ENCODE peak calls at places on chromosomes 13 and 19, in nine cellular contexts. A is AG04450; I is heart left ventricle; F is neural progenitor cell; D is breast epithelium; R is lung; C is cardiac muscle cell; K is tibial nerve; V is CD4-positive, alpha-beta T cell. G is an unnamed sample.

GRCh38 chr13:110421696-110422395 is 114.8 kb downstream of the COL4A2 start:
- DNase-seq in D (no peak), R (no peak), V (no peak), C (peak; percentile 87), F (no peak), A (peak; percentile 53), I (no peak), K (no peak), G (peak; percentile 69)

GRCh38 chr13:67515895-67516294 is 285.8 kb upstream of the PCDH9 start:
- DNase-seq in C (no peak), D (no peak), R (no peak), I (no peak), A (peak; percentile 66), K (no peak), F (no peak), V (no peak), G (no peak)

GRCh38 chr13:91879360-91879759 is 480.9 kb downstream of the GPC5 start:
- DNase-seq in R (no peak), D (no peak), I (no peak), V (no peak), C (no peak), K (no peak), A (no peak), F (peak; percentile 52), G (no peak)

GRCh38 chr13:53460776-53461175 is 432.2 kb downstream of the OLFM4 start:
- DNase-seq in F (peak; percentile 53), V (no peak), K (no peak), R (no peak), I (no peak), A (no peak), C (no peak), D (no peak), G (no peak)

GRCh38 chr19:30087381-30088138 is 145.5 kb downstream of the URI1 start:
- DNase-seq in I (no peak), A (no peak), C (no peak), D (no peak), V (no peak), K (no peak), F (no peak), R (no peak), G (no peak)

GRCh38 chr19:2495651-2496316 is 19.9 kb downstream of the GADD45B start:
- DNase-seq in K (no peak), D (no peak), R (no peak), A (no peak), V (no peak), I (peak; percentile 77), C (peak; percentile 47), F (no peak), G (no peak)

GRCh38 chr13:57633950-57634828 is 2.6 kb downstream of the PCDH17 start:
- DNase-seq in A (no peak), C (no peak), K (no peak), R (no peak), F (peak; percentile 24), I (peak; percentile 12), D (no peak), V (no peak), G (no peak)

GRCh38 chr13:106630650-106631049 is 62.7 kb upstream of the ARGLU1 start:
- DNase-seq in C (no peak), D (no peak), F (no peak), V (no peak), R (no peak), I (no peak), A (no peak), K (no peak), G (peak; percentile 27)

GRCh38 chr19:14167594-14168138 is 31.3 kb upstream of the ASF1B start:
- DNase-seq in F (no peak), R (no peak), K (no peak), C (no peak), A (no peak), I (no peak), V (peak; percentile 33), D (no peak), G (peak; percentile 42)

GRCh38 chr19:51136333-51136732 is 5.8 kb upstream of the SIGLEC7 start:
- DNase-seq in C (no peak), A (no peak), F (no peak), D (no peak), K (no peak), I (no peak), R (no peak), V (no peak), G (no peak)

GRCh38 chr19:6528544-6529121 is 2.2 kb upstream of the TNFSF9 start:
- DNase-seq in V (no peak), I (peak; percentile 60), F (no peak), C (peak; percentile 59), K (peak; percentile 44), A (no peak), R (no peak), D (no peak), G (no peak)

GRCh38 chr19:58261968-58262921 is 16.5 kb upstream of the ZNF8 start:
- DNase-seq in R (no peak), D (no peak), K (no peak), C (no peak), F (no peak), V (no peak), I (no peak), A (no peak), G (peak; percentile 23)

GRCh38 chr19:5690955-5691204 is 785 bp downstream of the RPL36 start:
- DNase-seq in F (no peak), K (no peak), C (no peak), I (no peak), A (no peak), D (no peak), V (no peak), R (no peak), G (no peak)

DNA sequence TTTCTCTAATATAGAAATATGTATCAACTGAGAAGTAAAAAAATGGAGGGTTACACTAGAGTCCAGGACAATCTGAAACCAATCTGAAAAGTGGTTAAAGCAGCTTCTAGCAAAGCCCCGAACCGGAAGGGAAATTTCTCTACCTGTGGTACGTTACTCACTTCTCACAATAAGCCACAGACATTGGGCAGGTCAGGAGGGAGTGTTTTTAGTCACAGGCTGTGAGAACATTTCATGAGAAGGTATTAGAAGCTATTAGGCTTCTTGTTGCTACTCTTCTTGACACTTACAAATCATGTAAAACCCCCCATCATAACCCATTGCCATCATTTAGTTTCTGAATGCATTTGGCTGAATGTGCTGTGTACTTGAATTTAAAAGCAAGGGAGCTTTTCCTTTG is 120.9 kb downstream of the NUFIP1 start:
- DNase-seq in I (no peak), K (no peak), D (no peak), A (no peak), F (no peak), V (no peak), R (no peak), C (no peak), G (no peak)
- H3K27ac ChIP-seq in I (no peak overlapping the region), K (no peak overlapping the region), D (no peak overlapping the region), A (no peak overlapping the region), F (no peak overlapping the region), V (no peak overlapping the region), R (no peak overlapping the region), C (no peak overlapping the region), G (no peak overlapping the region)

DNA sequence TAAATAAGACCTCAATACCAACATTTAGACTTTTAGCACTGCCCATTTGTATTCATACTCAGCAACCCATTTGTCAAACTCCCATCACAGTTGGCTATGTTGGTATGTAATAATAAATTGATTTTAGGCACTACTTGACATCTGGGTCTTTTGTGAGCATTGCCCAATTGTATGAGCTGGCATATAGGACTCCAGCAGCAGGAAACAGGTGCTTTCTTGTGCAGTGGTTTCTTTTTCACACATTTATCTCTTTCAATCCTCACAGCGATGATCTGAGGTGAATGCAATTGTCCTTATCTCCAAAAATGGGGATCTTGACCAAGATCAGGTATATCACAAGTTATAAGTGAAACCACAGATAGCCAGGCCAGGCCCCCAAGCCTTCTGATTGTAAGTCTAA is 96.9 kb upstream of the OXGR1 start:
- DNase-seq in I (no peak), K (no peak), D (no peak), A (no peak), C (no peak), V (no peak), F (no peak), R (no peak), G (no peak)
- H3K27ac ChIP-seq in I (no peak overlapping the region), K (no peak overlapping the region), D (no peak overlapping the region), A (no peak overlapping the region), C (no peak overlapping the region), V (no peak overlapping the region), F (no peak overlapping the region), R (no peak overlapping the region), G (no peak overlapping the region)

DNA sequence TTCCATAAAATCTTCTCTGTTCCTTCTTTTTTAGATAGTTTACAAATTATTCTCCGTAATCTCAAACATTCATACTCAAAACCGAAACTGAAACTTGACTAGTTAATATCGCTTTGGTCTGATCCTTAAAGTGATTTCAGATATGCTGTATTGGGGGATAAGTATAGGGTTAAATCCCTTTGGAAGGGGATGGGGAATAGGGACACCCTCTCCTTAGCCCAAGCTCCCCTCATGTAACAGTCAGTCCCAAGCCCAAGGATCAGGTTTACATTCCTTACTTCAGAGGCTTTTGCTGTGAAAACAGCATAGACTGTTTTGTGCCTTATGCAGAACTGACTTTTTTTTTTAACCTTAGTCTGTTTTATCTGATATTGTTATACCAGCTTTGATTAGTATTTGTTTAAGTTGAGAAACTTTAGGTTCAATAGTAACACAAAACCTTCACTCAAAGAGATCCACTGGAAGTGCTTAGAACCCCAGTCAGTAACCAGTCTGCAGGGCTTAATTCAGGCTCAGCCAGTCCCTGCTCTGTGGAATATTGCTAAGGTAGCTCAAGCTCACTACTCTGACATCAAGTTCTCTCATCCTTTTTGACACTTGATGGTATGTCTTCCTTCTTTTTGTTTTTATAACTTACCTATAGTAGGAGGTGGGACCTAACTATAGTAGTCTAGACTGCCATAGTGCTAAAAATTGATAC is 10.5 kb downstream of the CDADC1 start:
- DNase-seq in R (no peak), C (no peak), I (no peak), K (no peak), F (no peak), D (no peak), V (no peak), A (no peak), G (no peak)
- H3K27ac ChIP-seq in R (peak overlapping the region; percentile 60), C (no peak overlapping the region), I (no peak overlapping the region), K (peak overlapping the region; percentile 78), F (no peak overlapping the region), D (no peak overlapping the region), V (no peak overlapping the region), A (no peak overlapping the region), G (no peak overlapping the region)

GRCh38 chr13:21058361-21058760 is 3.0 kb downstream of the LATS2 start:
- DNase-seq in I (no peak), R (no peak), D (no peak), K (no peak), V (no peak), C (peak; percentile 49), F (no peak), A (no peak), G (peak; percentile 29)

GRCh38 chr13:21054313-21054712 is 7.1 kb downstream of the LATS2 start:
- DNase-seq in F (no peak), R (no peak), V (no peak), D (no peak), C (no peak), A (no peak), I (no peak), K (no peak), G (no peak)

GRCh38 chr13:21055016-21055415 is 6.4 kb downstream of the LATS2 start:
- DNase-seq in K (no peak), A (no peak), C (no peak), V (no peak), I (no peak), R (no peak), D (no peak), F (no peak), G (no peak)

GRCh38 chr13:21053231-21053630 is 8.2 kb downstream of the LATS2 start:
- DNase-seq in V (no peak), R (no peak), F (no peak), I (no peak), C (no peak), A (no peak), K (no peak), D (no peak), G (no peak)

GRCh38 chr13:21055511-21056045 is 5.8 kb downstream of the LATS2 start:
- DNase-seq in A (no peak), I (no peak), K (no peak), V (no peak), F (no peak), D (no peak), C (no peak), R (no peak), G (no peak)
- H3K27ac ChIP-seq in A (no peak overlapping the region), I (no peak overlapping the region), K (no peak overlapping the region), V (no peak overlapping the region), F (no peak overlapping the region), D (no peak overlapping the region), C (no peak overlapping the region), R (no peak overlapping the region), G (no peak overlapping the region)

G was measured in SJCRH30.